ENCODE peak calls at places on chromosomes 3 and 15, in ten cellular contexts. F, N, R, S, L, P, T, Y, D and H are unnamed samples. For H3K4me1, the result is how much of the 10 kb centered on the place peaks cover.

GRCh38 chr15:79394231-79394630 is 37.9 kb upstream of the MINAR1 start:
- DNase-seq in N (no peak), S (no peak), D (no peak), Y (no peak), F (no peak), T (no peak), R (no peak), L (no peak), P (peak), H (no peak)

GRCh38 chr15:88661766-88662556 is 23.1 kb downstream of the ISG20 start:
- DNase-seq in R (no peak), F (no peak), D (no peak), P (peak), Y (no peak), N (no peak), L (no peak), S (no peak), T (no peak), H (peak)

GRCh38 chr15:77538793-77539487 is 93.8 kb downstream of the LINGO1 start:
- DNase-seq in L (peak), Y (peak), T (no peak), N (no peak), R (no peak), F (no peak), P (no peak), S (peak), D (no peak), H (peak)

GRCh38 chr3:173584834-173585831 is 187.6 kb downstream of the NLGN1 start:
- DNase-seq in Y (no peak), T (no peak), L (no peak), F (peak), P (peak), D (peak), N (no peak), R (peak), S (peak), H (peak)

GRCh38 chr3:20060924-20061323 is 20.7 kb downstream of the KAT2B start:
- DNase-seq in D (no peak), T (no peak), F (no peak), P (peak), N (no peak), Y (no peak), S (no peak), L (no peak), R (no peak), H (no peak)

GRCh38 chr15:39426552-39427532 is 154.0 kb upstream of the THBS1 start:
- DNase-seq in F (peak), Y (no peak), P (peak), S (peak), L (peak), T (no peak), D (no peak), R (no peak), N (no peak), H (no peak)

GRCh38 chr3:56914646-56915045 is 112.9 kb upstream of the ARHGEF3 start:
- DNase-seq in N (no peak), F (no peak), D (no peak), P (no peak), Y (no peak), S (no peak), L (no peak), R (no peak), T (no peak), H (no peak)

GRCh38 chr3:129558772-129559564 is 16.0 kb downstream of the H1-8 start:
- DNase-seq in L (no peak), S (no peak), T (peak), N (no peak), Y (no peak), R (no peak), P (peak), D (peak), F (no peak), H (no peak)

GRCh38 chr15:90787881-90788280 is 70.7 kb downstream of the BLM start:
- DNase-seq in D (no peak), P (peak), L (no peak), T (no peak), F (no peak), R (no peak), Y (no peak), S (no peak), N (no peak), H (no peak)

GRCh38 chr3:43023766-43024165 is 44.7 kb downstream of the GASK1A start:
- DNase-seq in N (no peak), P (no peak), D (no peak), L (no peak), R (no peak), Y (no peak), F (no peak), T (no peak), S (no peak), H (no peak)

GRCh38 chr15:90449206-90449735 is 61.2 kb downstream of the IQGAP1 start:
- DNase-seq in F (no peak), S (no peak), T (no peak), P (peak), D (no peak), N (no peak), L (no peak), R (no peak), Y (no peak), H (no peak)

GRCh38 chr3:160735801-160736200 is 20.2 kb upstream of the PPM1L start:
- DNase-seq in D (no peak), T (no peak), L (no peak), N (no peak), P (no peak), S (no peak), R (no peak), Y (no peak), F (no peak), H (no peak)

GRCh38 chr3:84961492-84962255 is 2.9 kb downstream of the CADM2 start:
- DNase-seq in D (no peak), R (no peak), N (no peak), S (no peak), Y (no peak), T (no peak), F (no peak), P (no peak), L (no peak), H (no peak)

GRCh38 chr3:84959470-84960380 is 936 bp downstream of the CADM2 start:
- DNase-seq in S (no peak), T (no peak), D (no peak), R (no peak), Y (no peak), P (no peak), L (no peak), F (no peak), N (no peak), H (peak)

GRCh38 chr3:84960581-84960980 is 1.8 kb downstream of the CADM2 start:
- DNase-seq in L (no peak), P (no peak), T (no peak), N (no peak), S (no peak), D (no peak), F (no peak), R (no peak), Y (no peak), H (no peak)

GRCh38 chr3:84960994-84961393 is 2.2 kb downstream of the CADM2 start:
- DNase-seq in D (no peak), N (no peak), S (no peak), F (no peak), T (no peak), P (no peak), R (no peak), L (no peak), Y (no peak), H (no peak)

GRCh38 chr3:84958495-84959469 is at the start of gene CADM2:
- DNase-seq in D (peak), Y (peak), S (peak), P (peak), L (peak), F (peak), T (peak), N (peak), R (peak), H (peak)
- H3K4me3 ChIP-seq in D (peak), Y (peak), S (peak), P (peak), L (peak), F (peak), T (peak), N (peak), R (peak), H (peak)

GRCh38 chr15:44715142-44715796 is 4.0 kb downstream of the B2M start:
- DNase-seq in L (no peak), T (no peak), S (no peak), F (no peak), N (no peak), R (no peak), D (no peak), Y (no peak), P (no peak), H (no peak)
- H3K4me1 ChIP-seq in L (under half), T (under half), S (under half), F (under half), N (under half), R (under half), D (under half), Y (under half), P (under half), H (under half)

GRCh38 chr3:11719406-11720219 is 75.9 kb upstream of the VGLL4 start:
- DNase-seq in D (peak), F (peak), L (peak), S (peak), T (peak), N (peak), P (peak), Y (peak), R (peak), H (peak)
- TF ChIP-seq POLR2A in D (no peak), F (no peak), L (peak), S (no peak), T (no peak), N (peak), P (no peak), Y (peak), R (no peak), H (peak)

GRCh38 chr15:94229591-94230365 is 1.6 kb upstream of the MCTP2 start:
- DNase-seq in S (no peak), D (no peak), N (no peak), Y (no peak), L (no peak), F (no peak), T (no peak), P (no peak), R (no peak), H (no peak)
- H3K4me3 ChIP-seq in S (no peak), D (no peak), N (no peak), Y (no peak), L (peak), F (no peak), T (no peak), P (no peak), R (no peak), H (no peak)